ENCODE peak calls at places on chromosomes 12 and 14, in five cellular contexts. One of them, this sample, is unnamed.

GRCh38 chr14:92951912-92952471 is 29.0 kb downstream of the CHGA start:
- DNase-seq in ovary: peak; percentile 87
- DNase-seq in A549: peak; percentile 84
- DNase-seq in IMR-90: peak; percentile 48
- DNase-seq in right cardiac atrium: peak; percentile 92
- DNase-seq in this sample: peak; percentile 47

GRCh38 chr12:94595152-94595551 is 55.2 kb downstream of the TMCC3 start:
- DNase-seq in ovary: no peak
- DNase-seq in A549: no peak
- DNase-seq in IMR-90: no peak
- DNase-seq in right cardiac atrium: no peak
- DNase-seq in this sample: no peak

GRCh38 chr14:85596562-85596961 is 66.6 kb downstream of the FLRT2 start:
- DNase-seq in ovary: no peak
- DNase-seq in A549: no peak
- DNase-seq in IMR-90: no peak
- DNase-seq in right cardiac atrium: no peak
- DNase-seq in this sample: no peak

GRCh38 chr12:52090291-52090690 is 10.8 kb downstream of the SMIM41 start:
- DNase-seq in ovary: no peak
- DNase-seq in A549: no peak
- DNase-seq in IMR-90: no peak
- DNase-seq in right cardiac atrium: no peak
- DNase-seq in this sample: no peak

GRCh38 chr14:35877276-35877675 is 51.1 kb downstream of the BRMS1L start:
- DNase-seq in ovary: no peak
- DNase-seq in A549: peak; percentile 24
- DNase-seq in IMR-90: no peak
- DNase-seq in right cardiac atrium: no peak
- DNase-seq in this sample: no peak

GRCh38 chr12:92649511-92650227 is 53.1 kb upstream of the PLEKHG7 start:
- DNase-seq in ovary: no peak
- DNase-seq in A549: peak; percentile 72
- DNase-seq in IMR-90: peak; percentile 90
- DNase-seq in right cardiac atrium: no peak
- DNase-seq in this sample: peak; percentile 57

GRCh38 chr14:22598099-22598895 is at the start of gene ABHD4:
- DNase-seq in ovary: peak; percentile 86
- DNase-seq in A549: peak; percentile 78
- DNase-seq in IMR-90: peak; percentile 42
- DNase-seq in right cardiac atrium: peak; percentile 94
- DNase-seq in this sample: peak; percentile 63

GRCh38 chr12:5581616-5582367 is 149.9 kb downstream of the NTF3 start:
- DNase-seq in ovary: no peak
- DNase-seq in A549: no peak
- DNase-seq in IMR-90: no peak
- DNase-seq in right cardiac atrium: peak; percentile 69
- DNase-seq in this sample: no peak

GRCh38 chr14:53306926-53307325 is 153.8 kb upstream of the DDHD1 start:
- DNase-seq in ovary: no peak
- DNase-seq in A549: no peak
- DNase-seq in IMR-90: peak; percentile 71
- DNase-seq in right cardiac atrium: no peak
- DNase-seq in this sample: no peak

GRCh38 chr12:94258593-94258992 is 110.2 kb downstream of the PLXNC1 start:
- DNase-seq in ovary: no peak
- DNase-seq in A549: no peak
- DNase-seq in IMR-90: no peak
- DNase-seq in right cardiac atrium: no peak
- DNase-seq in this sample: no peak

GRCh38 chr12:111767362-111768158 is 827 bp downstream of the ALDH2 start:
- DNase-seq in ovary: peak; percentile 53
- DNase-seq in A549: peak; percentile 53
- DNase-seq in IMR-90: peak; percentile 40
- DNase-seq in right cardiac atrium: peak; percentile 72
- DNase-seq in this sample: peak; percentile 46

GRCh38 chr12:101779626-101780025 is 40.4 kb upstream of the SYCP3 start:
- DNase-seq in ovary: no peak
- DNase-seq in A549: no peak
- DNase-seq in IMR-90: no peak
- DNase-seq in right cardiac atrium: no peak
- DNase-seq in this sample: no peak

GRCh38 chr12:41681898-41682297 is 462.8 kb downstream of the GXYLT1 start:
- DNase-seq in ovary: no peak
- DNase-seq in A549: no peak
- DNase-seq in IMR-90: no peak
- DNase-seq in right cardiac atrium: no peak
- DNase-seq in this sample: no peak

GRCh38 chr14:85471744-85472143 is 58.2 kb upstream of the FLRT2 start:
- DNase-seq in ovary: no peak
- DNase-seq in A549: peak; percentile 66
- DNase-seq in IMR-90: peak; percentile 94
- DNase-seq in right cardiac atrium: peak; percentile 23
- DNase-seq in this sample: peak; percentile 74

GRCh38 chr14:86057018-86057667 is 527.2 kb downstream of the FLRT2 start:
- DNase-seq in ovary: no peak
- DNase-seq in A549: no peak
- DNase-seq in IMR-90: peak; percentile 39
- DNase-seq in right cardiac atrium: no peak
- DNase-seq in this sample: no peak

GRCh38 chr14:45785240-45785639 is 532.2 kb upstream of the MIS18BP1 start:
- DNase-seq in ovary: no peak
- DNase-seq in A549: no peak
- DNase-seq in IMR-90: no peak
- DNase-seq in right cardiac atrium: no peak
- DNase-seq in this sample: no peak

GRCh38 chr12:79409562-79409961 is 281.2 kb downstream of the PAWR start:
- DNase-seq in ovary: no peak
- DNase-seq in A549: no peak
- DNase-seq in IMR-90: peak; percentile 87
- DNase-seq in right cardiac atrium: no peak
- DNase-seq in this sample: peak; percentile 55

GRCh38 chr12:92034083-92034482 is 111.6 kb downstream of the BTG1 start:
- DNase-seq in ovary: no peak
- DNase-seq in A549: no peak
- DNase-seq in IMR-90: no peak
- DNase-seq in right cardiac atrium: no peak
- DNase-seq in this sample: no peak

GRCh38 chr14:94710731-94711130 is 59.2 kb downstream of the GSC start:
- DNase-seq in ovary: no peak
- DNase-seq in A549: no peak
- DNase-seq in IMR-90: no peak
- DNase-seq in right cardiac atrium: no peak
- DNase-seq in this sample: no peak

GRCh38 chr14:100975668-100976067 is 72.1 kb upstream of the RTL1 start:
- DNase-seq in ovary: no peak
- DNase-seq in A549: no peak
- DNase-seq in IMR-90: peak; percentile 49
- DNase-seq in right cardiac atrium: no peak
- DNase-seq in this sample: no peak

GRCh38 chr14:99480856-99481744 is at the start of the genes CCNK and SETD3:
- DNase-seq in ovary: peak; percentile 100
- DNase-seq in A549: peak; percentile 99
- DNase-seq in IMR-90: peak; percentile 100
- DNase-seq in right cardiac atrium: peak; percentile 100
- DNase-seq in this sample: peak; percentile 99

GRCh38 chr14:100078216-100078780 is 13.1 kb downstream of the EVL start:
- DNase-seq in ovary: no peak
- DNase-seq in A549: no peak
- DNase-seq in IMR-90: no peak
- DNase-seq in right cardiac atrium: no peak
- DNase-seq in this sample: no peak

GRCh38 chr12:2256915-2257314 is 204.1 kb downstream of the CACNA1C start:
- DNase-seq in ovary: no peak
- DNase-seq in A549: no peak
- DNase-seq in IMR-90: peak; percentile 84
- DNase-seq in right cardiac atrium: no peak
- DNase-seq in this sample: peak; percentile 41

GRCh38 chr14:96059519-96060135 is 20.5 kb downstream of the C14orf132 start:
- DNase-seq in ovary: peak; percentile 5
- DNase-seq in A549: no peak
- DNase-seq in IMR-90: no peak
- DNase-seq in right cardiac atrium: no peak
- DNase-seq in this sample: no peak

GRCh38 chr14:106185837-106186233 is 659.5 kb downstream of the TMEM121 start:
- DNase-seq in ovary: no peak
- DNase-seq in A549: no peak
- DNase-seq in IMR-90: no peak
- DNase-seq in right cardiac atrium: no peak
- DNase-seq in this sample: no peak

GRCh38 chr12:10607885-10608458 is 5.4 kb downstream of the MAGOHB start:
- DNase-seq in ovary: no peak
- DNase-seq in A549: no peak
- DNase-seq in IMR-90: peak; percentile 15
- DNase-seq in right cardiac atrium: no peak
- DNase-seq in this sample: peak; percentile 7

GRCh38 chr12:49331360-49332222 is 5.4 kb downstream of the C1QL4 start:
- DNase-seq in ovary: peak; percentile 73
- DNase-seq in A549: peak; percentile 90
- DNase-seq in IMR-90: peak; percentile 76
- DNase-seq in right cardiac atrium: peak; percentile 85
- DNase-seq in this sample: peak; percentile 43

GRCh38 chr12:106174876-106175275 is 36.1 kb upstream of the NUAK1 start:
- DNase-seq in ovary: no peak
- DNase-seq in A549: no peak
- DNase-seq in IMR-90: peak; percentile 23
- DNase-seq in right cardiac atrium: no peak
- DNase-seq in this sample: no peak

GRCh38 chr14:102215522-102216250 is 76.0 kb downstream of the WDR20 start:
- DNase-seq in ovary: no peak
- DNase-seq in A549: no peak
- DNase-seq in IMR-90: peak; percentile 31
- DNase-seq in right cardiac atrium: peak; percentile 83
- DNase-seq in this sample: peak; percentile 29

GRCh38 chr14:22555573-22556011 is 33.4 kb downstream of the DAD1 start:
- DNase-seq in ovary: no peak
- DNase-seq in A549: no peak
- DNase-seq in IMR-90: peak; percentile 52
- DNase-seq in right cardiac atrium: no peak
- DNase-seq in this sample: no peak

GRCh38 chr14:53217283-53217994 is 64.3 kb upstream of the DDHD1 start:
- DNase-seq in ovary: peak; percentile 77
- DNase-seq in A549: peak; percentile 55
- DNase-seq in IMR-90: peak; percentile 33
- DNase-seq in right cardiac atrium: peak; percentile 91
- DNase-seq in this sample: peak; percentile 80

GRCh38 chr12:26339976-26340375 is 144.6 kb downstream of the SSPN start:
- DNase-seq in ovary: no peak
- DNase-seq in A549: no peak
- DNase-seq in IMR-90: no peak
- DNase-seq in right cardiac atrium: no peak
- DNase-seq in this sample: no peak

GRCh38 chr12:123058471-123058870 is 78.0 kb downstream of the ARL6IP4 start:
- DNase-seq in ovary: no peak
- DNase-seq in A549: no peak
- DNase-seq in IMR-90: no peak
- DNase-seq in right cardiac atrium: no peak
- DNase-seq in this sample: no peak

GRCh38 chr14:37436519-37436918 is 158.5 kb downstream of the FOXA1 start:
- DNase-seq in ovary: no peak
- DNase-seq in A549: no peak
- DNase-seq in IMR-90: no peak
- DNase-seq in right cardiac atrium: no peak
- DNase-seq in this sample: no peak

DNA sequence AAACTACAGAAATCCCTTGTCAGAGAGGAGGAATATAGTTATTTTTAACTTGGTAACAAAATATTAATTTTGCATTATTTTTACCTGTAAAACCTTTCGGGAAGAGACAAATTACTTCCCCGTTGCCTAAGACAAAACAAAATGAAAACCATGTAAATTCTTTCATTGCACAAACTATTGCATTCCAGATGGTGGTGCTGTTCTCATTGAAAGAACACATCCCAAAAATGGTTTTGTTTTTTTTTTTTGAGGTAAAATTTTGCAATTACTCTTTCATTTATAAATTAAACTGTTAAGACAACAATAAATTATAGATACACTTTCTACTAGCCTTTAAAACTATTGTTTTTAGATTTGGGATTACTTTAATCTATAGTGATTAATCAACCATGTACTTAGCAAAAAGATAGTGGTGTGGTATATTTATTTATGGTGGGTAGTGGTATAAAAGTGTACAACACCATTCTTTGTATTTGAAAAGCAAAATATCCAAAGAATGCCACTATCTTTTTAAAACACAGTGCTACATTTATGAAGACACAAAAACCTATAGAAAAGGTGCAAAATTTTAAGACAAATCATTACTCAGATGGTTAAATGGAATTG is 115.5 kb downstream of the SLC38A1 start:
- DNase-seq in ovary: no peak
- DNase-seq in A549: peak; percentile 31
- DNase-seq in IMR-90: peak; percentile 52
- DNase-seq in right cardiac atrium: no peak
- DNase-seq in this sample: no peak
- H3K9me3 ChIP-seq in ovary: no peaks in the 10 kb centered on the region
- H3K9me3 ChIP-seq in A549: peaks cover 11% of the 10 kb centered on the region
- H3K9me3 ChIP-seq in IMR-90: no peaks in the 10 kb centered on the region
- H3K9me3 ChIP-seq in right cardiac atrium: no peaks in the 10 kb centered on the region
- H3K9me3 ChIP-seq in this sample: peaks cover 5% of the 10 kb centered on the region

GRCh38 chr12:132154941-132155770 is 10.9 kb downstream of the NOC4L start:
- DNase-seq in ovary: no peak
- DNase-seq in A549: no peak
- DNase-seq in IMR-90: no peak
- DNase-seq in right cardiac atrium: peak; percentile 34
- DNase-seq in this sample: peak; percentile 50

GRCh38 chr12:132152921-132153321 is 8.7 kb downstream of the NOC4L start:
- DNase-seq in ovary: peak; percentile 35
- DNase-seq in A549: no peak
- DNase-seq in IMR-90: no peak
- DNase-seq in right cardiac atrium: peak; percentile 55
- DNase-seq in this sample: no peak

GRCh38 chr12:132153501-132154340 is 9.5 kb downstream of the NOC4L start:
- DNase-seq in ovary: peak; percentile 84
- DNase-seq in A549: peak; percentile 85
- DNase-seq in IMR-90: peak; percentile 61
- DNase-seq in right cardiac atrium: peak; percentile 85
- DNase-seq in this sample: peak; percentile 78

GRCh38 chr12:132156145-132156709 is 12.0 kb downstream of the NOC4L start:
- DNase-seq in ovary: no peak
- DNase-seq in A549: no peak
- DNase-seq in IMR-90: no peak
- DNase-seq in right cardiac atrium: no peak
- DNase-seq in this sample: no peak

GRCh38 chr12:132154341-132154761 is 10.1 kb downstream of the NOC4L start:
- DNase-seq in ovary: no peak
- DNase-seq in A549: no peak
- DNase-seq in IMR-90: no peak
- DNase-seq in right cardiac atrium: peak; percentile 62
- DNase-seq in this sample: no peak
- H3K4me3 ChIP-seq in ovary: no peak overlapping the region
- H3K4me3 ChIP-seq in A549: no peak overlapping the region
- H3K4me3 ChIP-seq in IMR-90: no peak overlapping the region
- H3K4me3 ChIP-seq in right cardiac atrium: no peak overlapping the region
- H3K4me3 ChIP-seq in this sample: no peak overlapping the region

GRCh38 chr12:114405449-114406271 is at the start of gene TBX5:
- DNase-seq in ovary: no peak
- DNase-seq in A549: no peak
- DNase-seq in IMR-90: peak; percentile 93
- DNase-seq in right cardiac atrium: no peak
- DNase-seq in this sample: peak; percentile 35
- H3K9me3 ChIP-seq in ovary: no peaks in the 10 kb centered on the region
- H3K9me3 ChIP-seq in A549: no peaks in the 10 kb centered on the region
- H3K9me3 ChIP-seq in IMR-90: no peaks in the 10 kb centered on the region
- H3K9me3 ChIP-seq in right cardiac atrium: no peaks in the 10 kb centered on the region
- H3K9me3 ChIP-seq in this sample: no peaks in the 10 kb centered on the region

GRCh38 chr12:19546611-19547162 is 107.4 kb downstream of the AEBP2 start:
- DNase-seq in ovary: no peak
- DNase-seq in A549: no peak
- DNase-seq in IMR-90: peak; percentile 54
- DNase-seq in right cardiac atrium: no peak
- DNase-seq in this sample: no peak
- H3K4me3 ChIP-seq in ovary: no peak overlapping the region
- H3K4me3 ChIP-seq in A549: no peak overlapping the region
- H3K4me3 ChIP-seq in IMR-90: no peak overlapping the region
- H3K4me3 ChIP-seq in right cardiac atrium: no peak overlapping the region
- H3K4me3 ChIP-seq in this sample: no peak overlapping the region